ENCODE peak calls at places on chromosomes 6 and 20, in four cellular contexts. I is WTC11, P is K562, X is HepG2. A is an unnamed sample.

GRCh38 chr6:6285679-6286078 is 34.8 kb downstream of the F13A1 start:
- DNase-seq in I (no peak), P (no peak), X (no peak), A (no peak)

GRCh38 chr6:129324345-129324744 is 385.6 kb downstream of the ARHGAP18 start:
- DNase-seq in I (no peak), P (no peak), X (no peak), A (no peak)

GRCh38 chr20:7637184-7637583 is 303.1 kb downstream of the HAO1 start:
- DNase-seq in I (no peak), P (no peak), X (no peak), A (no peak)

GRCh38 chr6:150666071-150666470 is 66.4 kb downstream of the PLEKHG1 start:
- DNase-seq in I (no peak), P (no peak), X (no peak), A (no peak)

GRCh38 chr20:62171245-62171644 is 11.6 kb upstream of the MTG2 start:
- DNase-seq in I (no peak), P (no peak), X (no peak), A (no peak)

GRCh38 chr6:32116674-32117073 is 7.5 kb upstream of the TNXB start:
- DNase-seq in I (no peak), P (peak; percentile 74), X (peak; percentile 44), A (peak; percentile 57)

GRCh38 chr6:143759666-143760065 is 81.9 kb downstream of the PHACTR2 start:
- DNase-seq in I (no peak), P (no peak), X (no peak), A (no peak)

GRCh38 chr6:122008105-122009100 is 391.0 kb upstream of the HSF2 start:
- DNase-seq in I (no peak), P (no peak), X (no peak), A (no peak)

GRCh38 chr6:72466971-72467566 is 154.8 kb upstream of the KCNQ5 start:
- DNase-seq in I (no peak), P (no peak), X (no peak), A (no peak)

GRCh38 chr6:50663806-50664205 is 49.5 kb upstream of the TFAP2D start:
- DNase-seq in I (no peak), P (no peak), X (no peak), A (no peak)

GRCh38 chr20:41412324-41412723 is 45.7 kb upstream of the EMILIN3 start:
- DNase-seq in I (no peak), P (no peak), X (no peak), A (no peak)

DNA sequence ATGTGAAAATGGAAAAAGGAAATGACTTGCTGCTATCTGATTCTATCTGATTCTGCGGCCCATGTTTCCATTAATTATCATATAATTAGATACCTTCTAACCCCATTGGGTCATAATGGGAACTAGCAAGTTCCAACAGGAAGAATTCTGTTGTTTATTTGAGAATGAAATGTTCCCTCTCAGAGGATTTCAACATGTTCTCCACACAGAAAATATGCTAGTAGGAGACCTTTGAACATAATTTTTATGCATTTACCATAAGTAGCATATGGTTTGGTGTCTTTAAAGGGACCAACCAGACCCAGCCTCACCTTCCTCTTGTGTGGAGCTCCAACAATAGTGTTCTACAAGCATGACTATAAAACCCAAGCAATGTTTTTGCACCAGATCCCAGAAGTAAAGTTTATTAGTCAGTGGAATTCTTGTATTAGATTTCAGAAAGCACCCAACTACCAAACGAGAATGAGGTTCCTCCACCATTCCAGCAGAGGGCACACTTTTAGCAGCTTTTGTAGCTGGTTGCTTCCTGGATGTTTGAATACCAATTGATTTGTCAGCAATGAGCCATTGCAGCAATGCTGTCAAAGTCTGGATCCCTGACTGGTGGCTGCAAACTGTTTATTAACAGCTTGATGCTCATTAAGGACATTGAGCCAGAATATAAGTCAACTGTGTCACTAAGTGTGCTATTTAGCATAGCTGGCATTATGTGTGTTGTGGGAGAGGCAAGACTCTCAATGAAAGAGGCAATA is 143.6 kb upstream of the GJE1 start:
- DNase-seq in I (peak; percentile 45), P (peak; percentile 36), X (peak; percentile 65), A (peak; percentile 61)
- TF ChIP-seq SP1 in I (no peak), P (no peak), X (no peak), A (no peak)

DNA sequence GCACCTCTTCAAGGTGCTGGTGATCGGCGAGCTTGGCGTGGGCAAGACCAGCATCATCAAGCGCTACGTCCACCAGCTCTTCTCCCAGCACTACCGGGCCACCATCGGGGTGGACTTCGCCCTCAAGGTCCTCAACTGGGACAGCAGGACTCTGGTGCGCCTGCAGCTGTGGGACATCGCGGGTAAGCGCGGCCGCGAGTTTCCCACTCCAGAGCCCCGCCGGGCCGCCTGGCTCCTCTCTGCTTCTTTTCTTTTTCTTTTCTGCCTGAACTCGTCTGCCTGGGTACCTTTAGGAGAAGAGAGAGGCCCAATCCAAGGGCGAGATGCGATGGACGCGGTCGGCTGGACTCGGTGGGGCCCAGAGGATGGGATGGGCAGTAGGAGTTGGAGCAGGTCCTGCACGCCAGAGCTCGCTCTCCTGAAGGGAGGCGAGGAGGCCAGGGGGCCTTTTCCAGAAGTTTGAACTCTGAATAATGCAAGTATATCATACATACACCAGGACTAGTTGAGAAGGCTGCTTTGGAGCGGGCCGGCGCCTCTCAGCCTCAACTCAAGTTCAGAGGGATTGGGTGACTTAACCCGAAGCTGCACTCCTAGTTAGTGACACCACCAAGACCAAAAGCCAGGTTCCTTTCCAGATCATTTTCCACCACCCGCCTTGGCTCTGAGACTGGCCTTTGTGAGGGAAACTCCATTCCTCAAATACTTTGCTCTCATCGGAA is 468 bp downstream of the RAB32 start:
- DNase-seq in I (peak; percentile 27), P (no peak), X (peak; percentile 74), A (peak; percentile 34)
- TF ChIP-seq ELF4 in I (no peak), P (no peak), X (peak; percentile 83), A (no peak)

GRCh38 chr6:12866422-12867029 is 150.0 kb downstream of the PHACTR1 start:
- DNase-seq in I (no peak), P (no peak), X (no peak), A (no peak)

GRCh38 chr6:12870033-12870432 is 153.5 kb downstream of the PHACTR1 start:
- DNase-seq in I (no peak), P (no peak), X (no peak), A (no peak)

GRCh38 chr6:12861603-12862002 is 145.0 kb downstream of the PHACTR1 start:
- DNase-seq in I (no peak), P (no peak), X (no peak), A (no peak)

GRCh38 chr6:12865117-12865516 is 148.6 kb downstream of the PHACTR1 start:
- DNase-seq in I (no peak), P (no peak), X (no peak), A (no peak)

GRCh38 chr6:12865782-12866181 is 149.2 kb downstream of the PHACTR1 start:
- DNase-seq in I (no peak), P (no peak), X (no peak), A (no peak)
- TF ChIP-seq SP1 in I (no peak), P (no peak), X (no peak), A (no peak)

GRCh38 chr20:44734938-44735337 is 10.7 kb upstream of the KCNK15 start:
- DNase-seq in I (peak; percentile 42), P (no peak), X (no peak), A (no peak)
- TF ChIP-seq ELF4 in I (no peak), P (no peak), X (no peak), A (no peak)

DNA sequence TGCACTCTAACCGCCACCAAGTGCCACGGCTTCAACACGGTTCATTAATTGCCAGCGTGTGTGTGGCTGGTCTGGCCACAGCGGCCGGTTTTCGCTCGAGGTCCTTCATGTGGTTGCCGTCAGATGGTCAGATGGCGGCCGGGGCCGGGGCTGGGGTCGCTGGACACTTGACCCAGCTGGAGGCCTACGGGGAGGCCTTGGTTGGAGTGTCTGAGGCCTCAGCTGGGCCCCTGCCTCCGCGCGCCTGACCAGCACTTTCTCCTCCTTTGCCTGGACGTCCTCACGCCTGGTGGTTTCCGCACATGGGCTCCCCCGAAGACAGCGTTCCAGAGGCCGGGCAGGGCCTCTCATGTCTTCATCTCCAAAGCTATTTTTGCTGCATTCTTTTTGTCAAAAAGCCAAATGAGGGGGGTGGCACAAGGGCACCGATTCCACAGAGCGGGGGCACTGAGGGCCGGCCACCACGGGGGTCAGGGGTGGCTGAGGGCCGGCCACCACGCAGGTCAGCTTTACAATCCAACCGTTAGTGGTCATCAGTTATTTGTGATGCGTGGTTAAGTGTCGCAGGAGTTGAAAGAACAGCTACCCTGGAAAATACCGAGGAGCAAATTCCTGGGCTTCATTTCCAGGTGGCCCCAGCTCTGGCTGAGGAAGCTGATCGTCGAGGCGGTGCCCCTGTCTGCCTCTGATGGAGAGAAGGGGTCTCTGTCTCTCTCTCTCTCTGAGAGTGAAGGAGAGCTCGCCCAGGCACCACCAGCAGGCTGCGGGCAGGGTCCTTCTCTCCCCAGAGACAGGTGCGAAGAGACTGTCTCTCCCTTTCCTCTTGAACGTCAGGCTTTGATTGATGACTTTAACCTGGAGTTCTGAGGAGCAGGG is 50.5 kb upstream of the FRMD1 start:
- DNase-seq in I (no peak), P (no peak), X (no peak), A (no peak)
- TF ChIP-seq SP1 in I (no peak), P (no peak), X (no peak), A (no peak)

DNA sequence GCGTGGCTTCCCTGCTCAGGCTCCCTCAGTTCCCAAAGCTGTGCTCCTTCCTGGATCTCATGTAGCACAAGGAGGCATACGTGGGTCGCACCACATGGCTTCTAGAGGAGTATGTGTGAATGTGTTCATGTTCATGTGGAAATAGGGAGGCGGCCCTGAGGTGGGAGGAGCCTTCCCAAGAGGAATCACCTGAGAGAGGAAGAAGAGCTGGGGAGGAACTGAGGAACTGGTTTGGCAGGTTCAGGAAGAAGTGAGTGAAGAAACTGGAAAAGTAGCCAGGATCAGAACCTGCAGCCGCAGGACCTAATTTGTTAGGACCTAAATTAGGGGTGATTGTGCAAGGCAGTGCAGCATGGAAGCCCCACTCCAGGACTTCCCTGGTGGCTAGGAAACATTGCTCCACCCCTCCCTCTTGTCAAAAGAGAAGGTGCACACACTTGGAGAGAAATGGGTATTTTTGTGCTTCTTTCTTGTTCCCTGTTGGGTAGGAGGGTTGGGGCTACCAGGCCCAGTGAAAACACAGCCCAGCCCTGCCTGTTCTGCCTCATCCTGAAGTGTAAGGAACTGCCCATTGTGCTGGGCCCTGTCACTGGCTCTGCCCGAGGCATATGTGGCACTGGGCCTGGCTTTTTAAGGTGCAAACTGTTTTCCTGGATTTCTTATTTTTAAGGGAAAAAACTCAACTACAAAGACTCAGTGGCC is 20.7 kb downstream of the SYNJ2 start:
- DNase-seq in I (no peak), P (no peak), X (no peak), A (no peak)
- TF ChIP-seq ELF4 in I (no peak), P (no peak), X (no peak), A (no peak)

DNA sequence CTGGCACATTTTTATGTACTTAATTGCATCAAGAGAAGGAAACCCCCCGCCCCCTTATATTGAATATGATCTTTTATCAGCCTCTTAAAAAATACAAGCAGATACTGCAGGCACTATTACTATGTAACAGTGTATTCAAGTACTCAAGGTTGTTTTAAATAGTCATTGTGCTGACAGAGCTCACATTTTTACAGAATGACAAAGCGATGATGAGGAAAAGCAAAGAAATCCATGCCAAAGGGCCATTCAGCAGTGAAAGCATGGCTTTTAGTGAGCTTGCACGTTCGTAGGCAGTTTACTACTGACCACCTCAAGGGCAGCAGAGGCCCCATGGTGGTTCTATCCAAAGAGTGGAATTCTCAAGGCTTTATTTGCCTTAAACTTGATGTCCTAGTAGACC is 146.8 kb downstream of the RPS12 start:
- DNase-seq in I (no peak), P (no peak), X (peak; percentile 64), A (no peak)
- TF ChIP-seq SP1 in I (no peak), P (no peak), X (no peak), A (no peak)